ENCODE peak calls at places on chromosomes 3 and 15, in five cellular contexts. D, X, N, Z and Y are unnamed samples.

GRCh38 chr3:105904251-105904650 is 35.4 kb upstream of the CBLB start:
- DNase-seq in D (no peak), X (no peak), Z (no peak), N (no peak), Y (no peak)

GRCh38 chr15:66224946-66225345 is 28.6 kb downstream of the MEGF11 start:
- DNase-seq in Z (no peak), X (no peak), N (no peak), D (no peak), Y (peak; percentile 16)

GRCh38 chr3:179967622-179968021 is 69.1 kb downstream of the PEX5L start:
- DNase-seq in N (no peak), D (no peak), X (no peak), Z (no peak), Y (no peak)

GRCh38 chr3:4749567-4750002 is 229.7 kb upstream of the BHLHE40 start:
- DNase-seq in N (no peak), Z (no peak), X (no peak), D (no peak), Y (no peak)

GRCh38 chr3:43161684-43162512 is 56.0 kb upstream of the POMGNT2 start:
- DNase-seq in N (no peak), X (no peak), D (no peak), Z (no peak), Y (no peak)

GRCh38 chr3:38270606-38271005 is 5.0 kb downstream of the SLC22A13 start:
- DNase-seq in D (no peak), N (no peak), X (no peak), Z (no peak), Y (no peak)

GRCh38 chr15:29670945-29671307 is 151.3 kb downstream of the TJP1 start:
- DNase-seq in X (no peak), D (peak; percentile 25), N (no peak), Z (no peak), Y (no peak)

GRCh38 chr3:136659253-136659652 is 92.9 kb downstream of the STAG1 start:
- DNase-seq in Z (no peak), N (no peak), X (no peak), D (no peak), Y (no peak)

GRCh38 chr3:40827942-40828688 is 303.4 kb downstream of the ZNF621 start:
- DNase-seq in N (no peak), Z (peak; percentile 27), D (peak; percentile 43), X (peak; percentile 18), Y (peak; percentile 51)

GRCh38 chr3:129940086-129940485 is 34.4 kb upstream of the TRH start:
- DNase-seq in D (no peak), Z (no peak), N (no peak), X (no peak), Y (no peak)

GRCh38 chr3:178551916-178552321 is 15.7 kb downstream of the KCNMB2 start:
- DNase-seq in D (no peak), N (peak; percentile 51), X (no peak), Z (no peak), Y (no peak)

GRCh38 chr3:64489361-64490044 is 198.3 kb downstream of the ADAMTS9 start:
- DNase-seq in D (peak; percentile 68), X (no peak), N (peak; percentile 74), Z (peak; percentile 20), Y (no peak)

GRCh38 chr3:195077611-195078540 is 193.1 kb downstream of the XXYLT1 start:
- DNase-seq in X (no peak), N (no peak), D (no peak), Z (no peak), Y (peak; percentile 9)

GRCh38 chr15:85296615-85297402 is 83.6 kb upstream of the AKAP13 start:
- DNase-seq in N (peak; percentile 53), Z (peak; percentile 32), X (peak; percentile 48), D (peak; percentile 83), Y (no peak)

GRCh38 chr3:139234491-139234890 is 109.3 kb upstream of the MRPS22 start:
- DNase-seq in X (no peak), D (no peak), Z (no peak), N (no peak), Y (no peak)

GRCh38 chr3:71690222-71690821 is 34.9 kb downstream of the EIF4E3 start:
- DNase-seq in D (peak; percentile 85), Z (no peak), X (no peak), N (peak; percentile 50), Y (no peak)
- H3K4me1 ChIP-seq in D (peaks cover 54% of the 10 kb centered on the region), Z (peaks cover 17% of the 10 kb centered on the region), X (peaks cover 27% of the 10 kb centered on the region), N (peaks cover 13% of the 10 kb centered on the region), Y (peaks cover 31% of the 10 kb centered on the region)

GRCh38 chr15:88509964-88510363 is 36.5 kb downstream of the DET1 start:
- DNase-seq in Z (no peak), D (no peak), X (no peak), N (no peak), Y (no peak)

GRCh38 chr15:88505721-88506120 is 38.2 kb downstream of the MRPS11 start:
- DNase-seq in Z (no peak), X (no peak), N (no peak), D (no peak), Y (no peak)

GRCh38 chr15:88509321-88509720 is 37.2 kb downstream of the DET1 start:
- DNase-seq in X (no peak), N (no peak), Z (no peak), D (no peak), Y (no peak)

GRCh38 chr15:88504445-88504844 is 36.9 kb downstream of the MRPS11 start:
- DNase-seq in X (no peak), Z (no peak), N (no peak), D (no peak), Y (no peak)

GRCh38 chr15:88506628-88507027 is 39.1 kb downstream of the MRPS11 start:
- DNase-seq in D (no peak), N (no peak), X (no peak), Z (no peak), Y (no peak)
- TF ChIP-seq CTCF in D (no peak), N (no peak), X (no peak), Z (no peak), Y (no peak)

GRCh38 chr15:31306426-31307269 is 20.0 kb upstream of the KLF13 start:
- DNase-seq in D (peak; percentile 10), Z (peak; percentile 69), X (no peak), N (no peak), Y (peak; percentile 69)

GRCh38 chr15:31306036-31306425 is 20.6 kb upstream of the KLF13 start:
- DNase-seq in N (no peak), X (no peak), D (peak; percentile 1), Z (no peak), Y (no peak)

GRCh38 chr15:31304736-31305365 is 21.8 kb upstream of the KLF13 start:
- DNase-seq in D (peak; percentile 9), Z (no peak), X (no peak), N (no peak), Y (no peak)

GRCh38 chr15:31304074-31304648 is 22.5 kb upstream of the KLF13 start:
- DNase-seq in D (peak; percentile 13), N (no peak), X (no peak), Z (no peak), Y (no peak)

DNA sequence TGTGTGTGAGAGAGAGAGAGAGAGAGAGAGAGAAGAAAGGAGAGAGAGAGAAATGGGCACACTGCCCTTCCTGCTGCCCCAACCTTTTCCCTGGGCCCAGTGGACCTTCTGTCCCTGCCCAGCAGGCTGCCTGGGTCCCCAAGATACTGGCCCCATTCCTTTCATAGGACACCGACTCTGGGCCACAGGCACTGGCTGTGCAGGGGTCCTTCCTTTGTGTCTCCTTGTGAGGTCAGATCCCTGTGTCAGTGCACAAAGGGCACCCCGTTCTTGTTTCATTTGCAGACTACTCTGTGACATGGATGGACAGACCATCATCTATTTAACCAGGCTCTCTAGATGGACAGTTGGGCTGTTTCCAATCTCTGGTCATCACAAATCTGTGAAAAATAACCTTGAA is 21.3 kb upstream of the KLF13 start:
- DNase-seq in N (no peak), Z (no peak), D (peak; percentile 11), X (no peak), Y (no peak)
- H3K4me3 ChIP-seq in N (no peak overlapping the region), Z (no peak overlapping the region), D (no peak overlapping the region), X (no peak overlapping the region), Y (no peak overlapping the region)

GRCh38 chr15:68207176-68207935 is 2.2 kb upstream of the CALML4 start:
- DNase-seq in X (no peak), Z (no peak), D (no peak), N (no peak), Y (no peak)

GRCh38 chr15:68208641-68209240 is 3.6 kb upstream of the CALML4 start:
- DNase-seq in D (no peak), X (no peak), N (no peak), Z (no peak), Y (no peak)

GRCh38 chr15:68209272-68209671 is 4.1 kb upstream of the CALML4 start:
- DNase-seq in X (no peak), D (no peak), N (no peak), Z (no peak), Y (peak; percentile 2)

GRCh38 chr15:68206711-68207151 is 1.6 kb upstream of the CALML4 start:
- DNase-seq in X (no peak), D (no peak), N (no peak), Z (no peak), Y (no peak)

GRCh38 chr15:68208136-68208535 is 3.0 kb upstream of the CALML4 start:
- DNase-seq in Z (no peak), X (no peak), N (no peak), D (no peak), Y (no peak)
- H3K4me1 ChIP-seq in Z (peaks cover 23% of the 10 kb centered on the region), X (peaks cover 15% of the 10 kb centered on the region), N (peaks cover 9% of the 10 kb centered on the region), D (peaks cover 11% of the 10 kb centered on the region), Y (peaks cover 30% of the 10 kb centered on the region)

GRCh38 chr3:100483529-100483928 is 8.9 kb upstream of the TMEM45A start:
- DNase-seq in X (no peak), D (no peak), Z (no peak), N (no peak), Y (no peak)
- TF ChIP-seq CTCF in X (no peak), D (no peak), Z (no peak), N (no peak), Y (no peak)

DNA sequence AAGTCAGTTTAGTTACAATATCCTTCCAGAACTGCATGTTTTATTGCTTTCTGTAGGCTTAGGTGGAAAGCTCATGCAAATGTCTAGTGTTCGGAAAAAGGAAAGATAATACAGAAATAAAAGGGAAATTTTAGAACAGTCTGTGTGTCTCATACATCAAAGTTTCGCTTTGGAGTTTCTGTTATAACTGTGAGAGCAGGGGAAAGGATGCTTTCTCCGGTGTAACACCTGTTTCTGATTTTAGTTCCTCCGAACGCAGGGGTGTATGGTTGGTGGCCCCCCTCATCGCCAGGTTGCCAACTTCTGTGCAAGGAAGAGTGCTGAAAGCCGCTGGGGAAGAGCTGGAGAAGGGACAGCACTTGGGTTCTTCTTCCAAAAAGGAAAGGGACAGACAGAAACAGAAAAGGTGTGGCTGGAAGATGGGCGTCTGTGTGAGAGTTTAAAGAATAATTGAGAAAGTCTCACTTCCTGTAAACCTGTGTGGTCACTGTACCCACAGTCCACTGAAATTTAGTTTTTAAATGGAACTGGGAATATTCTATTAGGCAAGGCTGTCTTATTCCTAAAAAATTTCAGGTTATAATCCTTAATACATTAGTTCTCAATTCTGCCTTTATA is 6.7 kb downstream of the P2RY12 start:
- DNase-seq in N (no peak), X (no peak), Z (no peak), D (no peak), Y (no peak)
- H3K4me3 ChIP-seq in N (no peak overlapping the region), X (no peak overlapping the region), Z (no peak overlapping the region), D (no peak overlapping the region), Y (no peak overlapping the region)